ENCODE peak calls at places on chromosome 15, in eight cellular contexts. One of them, this sample, is unnamed.

GRCh38 chr15:74781673-74782595 is at the start of gene CSK:
- DNase-seq in endothelial cell of umbilical vein: peak; percentile 53
- DNase-seq in sigmoid colon: peak; percentile 86
- DNase-seq in breast epithelium: no peak
- DNase-seq in stomach: peak; percentile 81
- DNase-seq in transverse colon: peak; percentile 81
- DNase-seq in spleen: peak; percentile 96
- DNase-seq in HCT116: no peak
- DNase-seq in this sample: no peak

GRCh38 chr15:88949734-88950400 is 36.7 kb upstream of the MFGE8 start:
- DNase-seq in endothelial cell of umbilical vein: no peak
- DNase-seq in sigmoid colon: no peak
- DNase-seq in breast epithelium: no peak
- DNase-seq in stomach: no peak
- DNase-seq in transverse colon: no peak
- DNase-seq in spleen: no peak
- DNase-seq in HCT116: no peak
- DNase-seq in this sample: no peak

GRCh38 chr15:68553594-68553993 is 25.2 kb upstream of the CORO2B start:
- DNase-seq in endothelial cell of umbilical vein: no peak
- DNase-seq in sigmoid colon: no peak
- DNase-seq in breast epithelium: no peak
- DNase-seq in stomach: no peak
- DNase-seq in transverse colon: no peak
- DNase-seq in spleen: peak; percentile 54
- DNase-seq in HCT116: no peak
- DNase-seq in this sample: no peak

GRCh38 chr15:63023351-63023945 is 19.1 kb upstream of the TPM1 start:
- DNase-seq in endothelial cell of umbilical vein: peak; percentile 59
- DNase-seq in sigmoid colon: no peak
- DNase-seq in breast epithelium: no peak
- DNase-seq in stomach: no peak
- DNase-seq in transverse colon: no peak
- DNase-seq in spleen: no peak
- DNase-seq in HCT116: no peak
- DNase-seq in this sample: no peak

GRCh38 chr15:88262064-88262463 is 5.5 kb upstream of the NTRK3 start:
- DNase-seq in endothelial cell of umbilical vein: no peak
- DNase-seq in sigmoid colon: no peak
- DNase-seq in breast epithelium: no peak
- DNase-seq in stomach: no peak
- DNase-seq in transverse colon: no peak
- DNase-seq in spleen: no peak
- DNase-seq in HCT116: no peak
- DNase-seq in this sample: no peak

GRCh38 chr15:55907797-55908196 is 85.6 kb downstream of the NEDD4 start:
- DNase-seq in endothelial cell of umbilical vein: peak; percentile 76
- DNase-seq in sigmoid colon: no peak
- DNase-seq in breast epithelium: no peak
- DNase-seq in stomach: no peak
- DNase-seq in transverse colon: no peak
- DNase-seq in spleen: no peak
- DNase-seq in HCT116: peak; percentile 86
- DNase-seq in this sample: no peak

GRCh38 chr15:90160781-90161727 is 40.1 kb upstream of the SEMA4B start:
- DNase-seq in endothelial cell of umbilical vein: no peak
- DNase-seq in sigmoid colon: no peak
- DNase-seq in breast epithelium: peak; percentile 90
- DNase-seq in stomach: peak; percentile 95
- DNase-seq in transverse colon: peak; percentile 85
- DNase-seq in spleen: no peak
- DNase-seq in HCT116: no peak
- DNase-seq in this sample: no peak

GRCh38 chr15:101652783-101653430 is 726 bp upstream of the TM2D3 start:
- DNase-seq in endothelial cell of umbilical vein: no peak
- DNase-seq in sigmoid colon: peak; percentile 72
- DNase-seq in breast epithelium: no peak
- DNase-seq in stomach: no peak
- DNase-seq in transverse colon: no peak
- DNase-seq in spleen: peak; percentile 72
- DNase-seq in HCT116: no peak
- DNase-seq in this sample: no peak

GRCh38 chr15:40098489-40099261 is 10.0 kb downstream of the BMF start:
- DNase-seq in endothelial cell of umbilical vein: peak; percentile 97
- DNase-seq in sigmoid colon: peak; percentile 91
- DNase-seq in breast epithelium: peak; percentile 69
- DNase-seq in stomach: peak; percentile 82
- DNase-seq in transverse colon: peak; percentile 80
- DNase-seq in spleen: peak; percentile 90
- DNase-seq in HCT116: no peak
- DNase-seq in this sample: peak; percentile 72

GRCh38 chr15:68679961-68680371 is 101.2 kb downstream of the CORO2B start:
- DNase-seq in endothelial cell of umbilical vein: no peak
- DNase-seq in sigmoid colon: peak; percentile 46
- DNase-seq in breast epithelium: no peak
- DNase-seq in stomach: no peak
- DNase-seq in transverse colon: no peak
- DNase-seq in spleen: no peak
- DNase-seq in HCT116: no peak
- DNase-seq in this sample: no peak

GRCh38 chr15:42037650-42038049 is 16.8 kb upstream of the PLA2G4E start:
- DNase-seq in endothelial cell of umbilical vein: no peak
- DNase-seq in sigmoid colon: no peak
- DNase-seq in breast epithelium: no peak
- DNase-seq in stomach: peak; percentile 75
- DNase-seq in transverse colon: peak; percentile 65
- DNase-seq in spleen: no peak
- DNase-seq in HCT116: no peak
- DNase-seq in this sample: peak; percentile 73

GRCh38 chr15:99163271-99164062 is 58.6 kb downstream of the SYNM start:
- DNase-seq in endothelial cell of umbilical vein: no peak
- DNase-seq in sigmoid colon: no peak
- DNase-seq in breast epithelium: no peak
- DNase-seq in stomach: no peak
- DNase-seq in transverse colon: no peak
- DNase-seq in spleen: no peak
- DNase-seq in HCT116: no peak
- DNase-seq in this sample: no peak

GRCh38 chr15:50066202-50066601 is 52.8 kb downstream of the ATP8B4 start:
- DNase-seq in endothelial cell of umbilical vein: no peak
- DNase-seq in sigmoid colon: no peak
- DNase-seq in breast epithelium: no peak
- DNase-seq in stomach: no peak
- DNase-seq in transverse colon: no peak
- DNase-seq in spleen: no peak
- DNase-seq in HCT116: no peak
- DNase-seq in this sample: no peak

GRCh38 chr15:96503276-96503675 is 172.8 kb downstream of the NR2F2 start:
- DNase-seq in endothelial cell of umbilical vein: no peak
- DNase-seq in sigmoid colon: no peak
- DNase-seq in breast epithelium: no peak
- DNase-seq in stomach: no peak
- DNase-seq in transverse colon: no peak
- DNase-seq in spleen: no peak
- DNase-seq in HCT116: no peak
- DNase-seq in this sample: no peak

GRCh38 chr15:73598540-73599195 is 34.5 kb downstream of the NPTN start:
- DNase-seq in endothelial cell of umbilical vein: no peak
- DNase-seq in sigmoid colon: no peak
- DNase-seq in breast epithelium: no peak
- DNase-seq in stomach: no peak
- DNase-seq in transverse colon: no peak
- DNase-seq in spleen: no peak
- DNase-seq in HCT116: no peak
- DNase-seq in this sample: no peak

GRCh38 chr15:77126516-77126915 is 55.6 kb upstream of the TSPAN3 start:
- DNase-seq in endothelial cell of umbilical vein: no peak
- DNase-seq in sigmoid colon: no peak
- DNase-seq in breast epithelium: no peak
- DNase-seq in stomach: no peak
- DNase-seq in transverse colon: no peak
- DNase-seq in spleen: no peak
- DNase-seq in HCT116: no peak
- DNase-seq in this sample: no peak

GRCh38 chr15:74787251-74788041 is 5.6 kb downstream of the CSK start:
- DNase-seq in endothelial cell of umbilical vein: no peak
- DNase-seq in sigmoid colon: peak; percentile 83
- DNase-seq in breast epithelium: no peak
- DNase-seq in stomach: peak; percentile 72
- DNase-seq in transverse colon: peak; percentile 88
- DNase-seq in spleen: peak; percentile 97
- DNase-seq in HCT116: no peak
- DNase-seq in this sample: no peak

GRCh38 chr15:27412413-27412812 is 441.4 kb downstream of the GABRG3 start:
- DNase-seq in endothelial cell of umbilical vein: no peak
- DNase-seq in sigmoid colon: no peak
- DNase-seq in breast epithelium: no peak
- DNase-seq in stomach: no peak
- DNase-seq in transverse colon: no peak
- DNase-seq in spleen: no peak
- DNase-seq in HCT116: no peak
- DNase-seq in this sample: no peak

GRCh38 chr15:88179562-88179961 is 77.0 kb downstream of the NTRK3 start:
- DNase-seq in endothelial cell of umbilical vein: no peak
- DNase-seq in sigmoid colon: no peak
- DNase-seq in breast epithelium: no peak
- DNase-seq in stomach: no peak
- DNase-seq in transverse colon: no peak
- DNase-seq in spleen: no peak
- DNase-seq in HCT116: no peak
- DNase-seq in this sample: no peak

GRCh38 chr15:34493001-34493400 is 55.4 kb upstream of the GOLGA8A start:
- DNase-seq in endothelial cell of umbilical vein: no peak
- DNase-seq in sigmoid colon: no peak
- DNase-seq in breast epithelium: no peak
- DNase-seq in stomach: no peak
- DNase-seq in transverse colon: no peak
- DNase-seq in spleen: no peak
- DNase-seq in HCT116: no peak
- DNase-seq in this sample: no peak

GRCh38 chr15:59294961-59295741 is 77.5 kb downstream of the MYO1E start:
- DNase-seq in endothelial cell of umbilical vein: peak; percentile 83
- DNase-seq in sigmoid colon: no peak
- DNase-seq in breast epithelium: no peak
- DNase-seq in stomach: no peak
- DNase-seq in transverse colon: no peak
- DNase-seq in spleen: no peak
- DNase-seq in HCT116: peak; percentile 78
- DNase-seq in this sample: no peak

GRCh38 chr15:57596301-57596855 is 4.7 kb downstream of the MYZAP start:
- DNase-seq in endothelial cell of umbilical vein: no peak
- DNase-seq in sigmoid colon: no peak
- DNase-seq in breast epithelium: no peak
- DNase-seq in stomach: no peak
- DNase-seq in transverse colon: no peak
- DNase-seq in spleen: no peak
- DNase-seq in HCT116: no peak
- DNase-seq in this sample: no peak
- H3K27ac ChIP-seq in endothelial cell of umbilical vein: no peak overlapping the region
- H3K27ac ChIP-seq in sigmoid colon: peak overlapping the region; percentile 85
- H3K27ac ChIP-seq in breast epithelium: peak overlapping the region; percentile 83
- H3K27ac ChIP-seq in stomach: peak overlapping the region; percentile 75
- H3K27ac ChIP-seq in transverse colon: peak overlapping the region; percentile 44
- H3K27ac ChIP-seq in spleen: peak overlapping the region; percentile 76
- H3K27ac ChIP-seq in HCT116: no peak overlapping the region
- H3K27ac ChIP-seq in this sample: peak overlapping the region; percentile 33

GRCh38 chr15:60390231-60390630 is 7.6 kb downstream of the ANXA2 start:
- DNase-seq in endothelial cell of umbilical vein: no peak
- DNase-seq in sigmoid colon: no peak
- DNase-seq in breast epithelium: no peak
- DNase-seq in stomach: no peak
- DNase-seq in transverse colon: no peak
- DNase-seq in spleen: no peak
- DNase-seq in HCT116: no peak
- DNase-seq in this sample: no peak
- TF ChIP-seq POLR2A in endothelial cell of umbilical vein: no peak
- TF ChIP-seq POLR2A in sigmoid colon: no peak
- TF ChIP-seq POLR2A in breast epithelium: no peak
- TF ChIP-seq POLR2A in stomach: no peak
- TF ChIP-seq POLR2A in transverse colon: no peak
- TF ChIP-seq POLR2A in spleen: no peak
- TF ChIP-seq POLR2A in HCT116: no peak
- TF ChIP-seq POLR2A in this sample: no peak

GRCh38 chr15:80732148-80732547 is 37.0 kb downstream of the ABHD17C start:
- DNase-seq in endothelial cell of umbilical vein: no peak
- DNase-seq in sigmoid colon: no peak
- DNase-seq in breast epithelium: no peak
- DNase-seq in stomach: no peak
- DNase-seq in transverse colon: no peak
- DNase-seq in spleen: no peak
- DNase-seq in HCT116: no peak
- DNase-seq in this sample: no peak
- TF ChIP-seq POLR2AphosphoS5 in endothelial cell of umbilical vein: no peak
- TF ChIP-seq POLR2AphosphoS5 in sigmoid colon: no peak
- TF ChIP-seq POLR2AphosphoS5 in breast epithelium: no peak
- TF ChIP-seq POLR2AphosphoS5 in stomach: no peak
- TF ChIP-seq POLR2AphosphoS5 in transverse colon: no peak
- TF ChIP-seq POLR2AphosphoS5 in spleen: no peak
- TF ChIP-seq POLR2AphosphoS5 in HCT116: no peak
- TF ChIP-seq POLR2AphosphoS5 in this sample: no peak

DNA sequence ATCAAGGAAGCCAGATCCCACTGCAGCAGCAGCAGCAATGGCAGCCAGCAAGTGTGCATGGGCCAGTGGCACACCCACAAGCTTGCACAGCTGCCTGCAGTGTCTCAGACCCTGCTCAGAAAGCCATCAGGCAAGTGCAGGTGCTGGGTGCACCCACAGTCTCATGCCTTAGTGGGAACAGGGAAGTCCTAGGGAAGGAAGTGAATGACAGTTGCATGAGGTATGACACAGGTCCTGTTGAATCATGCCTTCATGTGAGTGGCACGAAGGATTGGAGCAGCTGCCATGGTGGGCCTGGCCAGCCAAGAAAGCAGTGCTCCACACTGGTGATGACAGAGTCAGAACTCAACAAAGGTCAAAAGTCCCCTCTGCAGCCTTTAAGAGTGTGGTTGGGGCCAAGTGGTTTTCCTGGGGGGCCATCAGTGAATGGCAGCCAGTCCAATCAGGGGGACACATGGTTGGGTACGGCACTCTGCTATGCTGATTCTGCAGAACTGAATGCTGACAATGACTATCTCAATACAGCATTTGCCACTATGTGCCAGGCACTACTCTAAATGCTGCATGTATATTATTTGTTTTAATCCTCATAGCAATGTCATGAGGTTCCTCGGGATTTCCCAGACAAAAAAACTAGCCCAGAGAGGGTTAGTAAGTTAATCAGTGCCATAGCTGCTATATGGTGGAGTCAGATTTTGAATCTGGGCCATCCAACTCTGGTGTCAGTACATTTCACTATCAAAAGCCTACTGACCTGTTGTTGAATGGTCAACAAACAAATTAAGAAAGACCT is 94.3 kb downstream of the AQP9 start:
- DNase-seq in endothelial cell of umbilical vein: no peak
- DNase-seq in sigmoid colon: no peak
- DNase-seq in breast epithelium: no peak
- DNase-seq in stomach: no peak
- DNase-seq in transverse colon: no peak
- DNase-seq in spleen: no peak
- DNase-seq in HCT116: no peak
- DNase-seq in this sample: no peak
- H3K27ac ChIP-seq in endothelial cell of umbilical vein: no peak overlapping the region
- H3K27ac ChIP-seq in sigmoid colon: no peak overlapping the region
- H3K27ac ChIP-seq in breast epithelium: no peak overlapping the region
- H3K27ac ChIP-seq in stomach: no peak overlapping the region
- H3K27ac ChIP-seq in transverse colon: no peak overlapping the region
- H3K27ac ChIP-seq in spleen: no peak overlapping the region
- H3K27ac ChIP-seq in HCT116: no peak overlapping the region
- H3K27ac ChIP-seq in this sample: no peak overlapping the region

GRCh38 chr15:43046484-43046883 is 59.4 kb downstream of the UBR1 start:
- DNase-seq in endothelial cell of umbilical vein: no peak
- DNase-seq in sigmoid colon: no peak
- DNase-seq in breast epithelium: no peak
- DNase-seq in stomach: no peak
- DNase-seq in transverse colon: no peak
- DNase-seq in spleen: no peak
- DNase-seq in HCT116: no peak
- DNase-seq in this sample: no peak
- TF ChIP-seq POLR2A in endothelial cell of umbilical vein: no peak
- TF ChIP-seq POLR2A in sigmoid colon: no peak
- TF ChIP-seq POLR2A in breast epithelium: no peak
- TF ChIP-seq POLR2A in stomach: no peak
- TF ChIP-seq POLR2A in transverse colon: no peak
- TF ChIP-seq POLR2A in spleen: no peak
- TF ChIP-seq POLR2A in HCT116: no peak
- TF ChIP-seq POLR2A in this sample: no peak

This sample was measured in suprapubic skin.